ENCODE peak calls at places on chromosomes 16 and 17, in four cellular contexts. R, C, P and Q are unnamed samples.

GRCh38 chr17:5813357-5813756 is 229.0 kb upstream of the NLRP1 start:
- DNase-seq in R (no peak), C (no peak), P (no peak), Q (no peak)

GRCh38 chr16:87569601-87570559 is 32.4 kb upstream of the JPH3 start:
- DNase-seq in R (no peak), C (no peak), P (no peak), Q (no peak)

GRCh38 chr17:77476920-77477805 is 336.4 kb downstream of the SEC14L1 start:
- DNase-seq in R (no peak), C (no peak), P (no peak), Q (no peak)

GRCh38 chr16:81494434-81494806 is 49.8 kb downstream of the CMIP start:
- DNase-seq in R (no peak), C (no peak), P (no peak), Q (no peak)

GRCh38 chr17:29613371-29613837 is 9.3 kb downstream of the CORO6 start:
- DNase-seq in R (peak), C (no peak), P (peak), Q (no peak)

GRCh38 chr16:4957720-4958509 is at the start of gene SEC14L5:
- DNase-seq in R (peak), C (peak), P (peak), Q (peak)

GRCh38 chr17:56305017-56305416 is 151.7 kb downstream of the ANKFN1 start:
- DNase-seq in R (no peak), C (no peak), P (no peak), Q (no peak)

GRCh38 chr16:17832738-17833137 is 362.0 kb upstream of the XYLT1 start:
- DNase-seq in R (no peak), C (no peak), P (no peak), Q (no peak)

GRCh38 chr17:77445030-77445907 is 304.5 kb downstream of the SEC14L1 start:
- DNase-seq in R (no peak), C (no peak), P (no peak), Q (peak)

GRCh38 chr17:81020767-81021497 is 14.0 kb upstream of the BAIAP2 start:
- DNase-seq in R (no peak), C (peak), P (no peak), Q (no peak)

GRCh38 chr16:74468807-74469511 is 47.7 kb upstream of the CLEC18B start:
- DNase-seq in R (no peak), C (no peak), P (peak), Q (no peak)

GRCh38 chr17:1124896-1125774 is 54.6 kb downstream of the ABR start:
- DNase-seq in R (no peak), C (no peak), P (no peak), Q (no peak)

GRCh38 chr17:34979650-34980352 is 511 bp upstream of the LIG3 start:
- DNase-seq in R (no peak), C (no peak), P (peak), Q (no peak)

GRCh38 chr17:79591695-79592094 is 19.2 kb downstream of the RBFOX3 start:
- DNase-seq in R (no peak), C (no peak), P (no peak), Q (no peak)

GRCh38 chr17:58089111-58089510 is 5.9 kb downstream of the DYNLL2 start:
- DNase-seq in R (no peak), C (no peak), P (no peak), Q (no peak)

GRCh38 chr16:67177743-67178699 is 5.7 kb downstream of the MATCAP1 start:
- DNase-seq in R (peak), C (peak), P (peak), Q (no peak)

GRCh38 chr16:88818610-88818874 is 6.8 kb upstream of the APRT start:
- DNase-seq in R (no peak), C (no peak), P (no peak), Q (no peak)
- TF ChIP-seq NR2C2 in R (no peak), C (no peak), P (no peak), Q (no peak)

DNA sequence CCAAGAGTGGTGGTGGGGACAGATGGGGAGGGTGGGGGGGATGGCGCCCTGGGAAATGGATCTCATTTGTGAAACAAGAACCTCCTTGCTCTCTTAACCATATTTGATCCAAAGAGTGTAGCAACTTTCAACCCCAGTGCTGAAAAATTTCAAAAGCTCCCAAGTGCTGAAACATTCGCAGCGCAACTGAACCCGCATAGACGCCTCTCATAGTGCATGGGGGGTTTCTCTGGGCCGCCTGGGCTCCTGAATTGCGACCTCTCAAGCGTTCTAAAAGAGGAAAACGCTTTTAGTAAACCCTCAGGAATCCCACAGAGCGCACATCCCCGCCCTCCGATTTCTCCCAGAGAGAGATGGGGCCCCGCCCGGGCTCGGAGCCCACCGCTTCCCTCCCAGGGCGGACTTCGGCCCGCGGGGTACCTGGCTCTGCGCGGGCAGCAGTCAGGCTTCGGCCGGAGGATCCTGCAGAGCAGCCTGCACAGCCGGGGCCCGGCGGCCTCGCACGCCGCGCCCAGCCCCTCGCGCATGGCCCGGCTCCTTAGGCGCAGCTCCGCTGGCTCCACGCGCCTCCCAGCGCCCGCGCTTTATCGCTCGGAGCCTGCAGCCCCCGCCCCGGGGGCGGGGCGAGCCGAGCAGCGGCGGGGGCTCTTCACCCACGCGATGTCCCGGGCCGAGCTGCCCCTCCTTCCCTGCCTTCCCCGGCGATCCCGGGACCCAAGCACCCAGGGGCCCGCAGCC is 7.0 kb downstream of the NOS2 start:
- DNase-seq in R (peak), C (peak), P (no peak), Q (no peak)
- TF ChIP-seq NR2C2 in R (no peak), C (no peak), P (no peak), Q (no peak)

GRCh38 chr16:70803354-70803753 is 2.4 kb upstream of the VAC14 start:
- DNase-seq in R (no peak), C (no peak), P (no peak), Q (no peak)

GRCh38 chr16:70804153-70804728 is 3.3 kb upstream of the VAC14 start:
- DNase-seq in R (no peak), C (no peak), P (no peak), Q (no peak)

GRCh38 chr16:70801611-70802010 is 653 bp upstream of the VAC14 start:
- DNase-seq in R (no peak), C (no peak), P (no peak), Q (no peak)

GRCh38 chr16:70800798-70801480 is at the start of gene VAC14:
- DNase-seq in R (peak), C (peak), P (peak), Q (peak)

GRCh38 chr16:70800306-70800705 is 652 bp downstream of the VAC14 start:
- DNase-seq in R (no peak), C (no peak), P (no peak), Q (no peak)
- TF ChIP-seq NR2C2 in R (no peak), C (no peak), P (no peak), Q (no peak)

DNA sequence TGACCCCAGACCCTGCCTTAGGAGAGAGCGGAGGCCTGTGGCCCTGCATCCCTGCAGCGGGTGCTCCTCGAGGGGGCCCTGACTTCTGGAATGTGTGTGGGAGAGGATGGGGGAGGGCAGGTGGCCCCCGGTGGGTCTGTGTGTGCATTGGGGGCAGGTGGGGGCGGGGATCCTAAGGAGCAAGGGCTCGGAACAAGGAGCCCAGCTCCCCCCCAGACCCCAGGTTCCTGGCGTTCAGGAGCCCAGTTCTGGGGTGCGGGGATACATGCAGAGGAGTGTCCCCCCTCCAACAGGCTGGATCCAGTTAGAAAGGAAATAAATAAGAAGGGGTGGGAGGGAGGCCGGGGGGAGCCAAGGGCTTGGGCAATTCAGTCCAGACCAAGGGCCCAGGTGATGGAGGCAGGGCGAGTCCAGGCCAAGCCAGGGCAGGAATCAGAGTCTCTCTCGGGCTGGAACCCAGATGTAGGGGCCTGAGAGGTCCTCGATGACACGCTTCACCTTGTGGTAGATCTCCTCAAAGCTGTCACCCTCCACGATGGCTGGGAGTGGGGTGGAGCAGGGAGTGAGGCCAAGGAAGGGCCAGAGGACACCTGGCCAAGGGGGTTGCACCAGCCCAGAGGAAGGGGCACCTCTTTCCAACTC is 11.2 kb upstream of the ASGR1 start:
- DNase-seq in R (no peak), C (no peak), P (no peak), Q (no peak)
- TF ChIP-seq NR2C2 in R (no peak), C (no peak), P (no peak), Q (no peak)

GRCh38 chr17:59151591-59151990 is 3.4 kb downstream of the SKA2 start:
- DNase-seq in R (no peak), C (no peak), P (no peak), Q (no peak)

GRCh38 chr17:59154335-59154720 is 658 bp downstream of the SKA2 start:
- DNase-seq in R (peak), C (peak), P (peak), Q (no peak)

GRCh38 chr17:59154721-59155438 is at the start of gene SKA2:
- DNase-seq in R (peak), C (peak), P (no peak), Q (peak)

GRCh38 chr17:59152925-59153324 is 2.1 kb downstream of the SKA2 start:
- DNase-seq in R (no peak), C (no peak), P (no peak), Q (no peak)

DNA sequence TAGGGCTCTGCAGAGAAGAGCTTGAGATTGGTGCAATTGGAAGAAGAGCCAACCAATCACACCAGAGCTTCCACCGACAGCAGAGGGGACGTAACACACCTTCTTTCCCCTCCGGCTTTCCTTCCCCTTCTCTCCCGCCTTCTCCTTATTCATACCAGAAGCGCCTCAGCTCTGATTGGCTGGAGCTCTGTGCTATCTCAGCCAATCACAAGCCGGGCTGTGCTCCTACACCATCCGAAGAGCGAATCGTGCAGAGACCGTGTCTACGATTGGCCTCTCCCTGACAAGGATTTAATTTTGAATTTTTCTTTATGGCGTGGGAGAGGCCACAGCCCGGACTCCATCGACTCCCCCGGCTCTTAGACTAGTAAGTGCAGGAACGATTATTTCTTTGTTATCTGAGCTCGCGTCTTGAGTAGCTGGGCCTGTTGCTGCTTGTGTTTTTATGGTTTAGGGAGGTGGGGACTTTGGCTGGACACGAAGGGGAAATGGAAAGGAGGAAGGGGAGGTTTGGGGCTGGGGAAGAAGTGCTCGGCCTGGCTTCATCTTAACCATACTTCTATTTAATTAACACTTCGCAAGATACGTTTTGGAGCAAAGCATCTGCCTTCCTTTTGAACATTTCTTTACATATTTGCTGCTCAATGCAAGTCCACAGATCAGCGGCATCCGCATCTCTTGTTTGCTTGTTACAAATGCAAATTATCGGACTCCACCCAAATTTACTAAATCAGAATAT is at the start of gene PRR11:
- DNase-seq in R (peak), C (peak), P (peak), Q (no peak)
- TF ChIP-seq NR2C2 in R (no peak), C (no peak), P (no peak), Q (no peak)

GRCh38 chr17:44197980-44198720 is 1.5 kb downstream of the ATXN7L3 start:
- DNase-seq in R (no peak), C (peak), P (no peak), Q (no peak)

GRCh38 chr17:44200478-44201155 is 933 bp upstream of the ATXN7L3 start:
- DNase-seq in R (no peak), C (no peak), P (peak), Q (no peak)

GRCh38 chr17:44199553-44200477 is at the start of gene ATXN7L3:
- DNase-seq in R (peak), C (peak), P (peak), Q (peak)

GRCh38 chr17:44197107-44197506 is 2.6 kb downstream of the ATXN7L3 start:
- DNase-seq in R (no peak), C (no peak), P (no peak), Q (no peak)

GRCh38 chr17:44198721-44199552 is 747 bp downstream of the ATXN7L3 start:
- DNase-seq in R (peak), C (peak), P (no peak), Q (no peak)
- TF ChIP-seq NR2C2 in R (no peak), C (no peak), P (no peak), Q (no peak)

DNA sequence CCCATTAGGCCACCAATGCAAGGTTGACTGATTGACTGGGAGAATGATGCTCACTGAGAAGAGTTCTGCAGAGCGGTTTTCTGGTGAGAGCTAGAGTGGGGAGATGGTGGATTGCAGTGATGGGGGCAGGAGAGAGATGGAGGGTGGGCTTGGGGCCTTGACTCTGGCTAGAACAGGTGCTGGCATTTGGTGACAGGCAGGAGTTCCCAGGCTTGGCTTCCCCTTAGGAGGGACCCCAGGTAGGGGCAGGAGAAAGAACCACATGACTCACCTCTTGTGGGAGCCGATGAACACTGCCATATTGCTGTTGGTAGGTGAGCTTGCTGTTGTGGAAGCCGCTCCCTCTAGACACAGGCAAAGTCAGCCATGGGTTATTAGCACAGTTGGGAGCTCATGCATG is 8.0 kb downstream of the CD300LB start:
- DNase-seq in R (no peak), C (no peak), P (no peak), Q (no peak)
- TF ChIP-seq NR2C2 in R (no peak), C (no peak), P (no peak), Q (no peak)